ENCODE peak calls at places on chromosomes 6 and 20, in four cellular contexts. B, K, A and P are unnamed samples.

GRCh38 chr6:24126586-24127192 is 674 bp downstream of the NRSN1 start:
- DNase-seq in B (peak), K (peak), A (no peak), P (peak)

GRCh38 chr6:167404385-167405049 is 79.6 kb downstream of the TTLL2 start:
- DNase-seq in B (no peak), K (no peak), A (no peak), P (no peak)

GRCh38 chr6:46199387-46199786 is 28.6 kb upstream of the ENPP5 start:
- DNase-seq in B (peak), K (no peak), A (peak), P (no peak)

GRCh38 chr20:61704661-61705060 is 361.0 kb downstream of the TAF4 start:
- DNase-seq in B (no peak), K (no peak), A (no peak), P (peak)

GRCh38 chr6:170033666-170034065 is 257.2 kb downstream of the DLL1 start:
- DNase-seq in B (no peak), K (no peak), A (no peak), P (no peak)

GRCh38 chr6:136685540-136686108 is 106.7 kb downstream of the MAP3K5 start:
- DNase-seq in B (peak), K (no peak), A (no peak), P (no peak)

GRCh38 chr20:24970743-24971142 is 21.7 kb downstream of the CST7 start:
- DNase-seq in B (no peak), K (no peak), A (no peak), P (no peak)

GRCh38 chr20:36062799-36063198 is 91.7 kb upstream of the EPB41L1 start:
- DNase-seq in B (peak), K (no peak), A (no peak), P (peak)

GRCh38 chr20:53676987-53677386 is 83.3 kb upstream of the ZNF217 start:
- DNase-seq in B (no peak), K (no peak), A (no peak), P (no peak)

GRCh38 chr20:58847483-58847882 is 3.2 kb downstream of the GNAS-AS1 start:
- DNase-seq in B (no peak), K (no peak), A (no peak), P (no peak)